ENCODE peak calls at places on chromosomes 6 and 20, in ten cellular contexts. Z is breast epithelium, D is heart right ventricle, M is PC-3, H is kidney, W is upper lobe of left lung, O is stomach, I is SK-N-SH, V is A549, T is sigmoid colon. K is an unnamed sample.

GRCh38 chr6:27280064-27280539 is 32.0 kb downstream of the POM121L2 start:
- DNase-seq in Z (no peak), D (no peak), M (peak; percentile 74), H (no peak), W (no peak), O (no peak), I (peak; percentile 31), V (no peak), T (no peak), K (no peak)

GRCh38 chr6:73704260-73704659 is 8.3 kb downstream of the CD109 start:
- DNase-seq in Z (peak; percentile 26), D (no peak), M (peak; percentile 92), H (no peak), W (no peak), O (no peak), I (no peak), V (peak; percentile 38), T (no peak), K (no peak)

GRCh38 chr6:132937466-132937906 is 123.1 kb downstream of the RPS12 start:
- DNase-seq in Z (peak; percentile 30), D (peak; percentile 12), M (peak; percentile 83), H (no peak), W (no peak), O (peak; percentile 64), I (peak; percentile 43), V (peak; percentile 8), T (no peak), K (no peak)

GRCh38 chr6:13098808-13099570 is 229.3 kb downstream of the TBC1D7 start:
- DNase-seq in Z (no peak), D (no peak), M (no peak), H (no peak), W (no peak), O (no peak), I (no peak), V (no peak), T (no peak), K (no peak)

GRCh38 chr6:143206550-143206949 is 145.9 kb downstream of the AIG1 start:
- DNase-seq in Z (no peak), D (no peak), M (no peak), H (no peak), W (no peak), O (no peak), I (no peak), V (no peak), T (no peak), K (no peak)

GRCh38 chr20:10448270-10449156 is 13.4 kb downstream of the SLX4IP start:
- DNase-seq in Z (no peak), D (no peak), M (no peak), H (no peak), W (no peak), O (no peak), I (no peak), V (no peak), T (no peak), K (no peak)

GRCh38 chr6:38143191-38144154 is 323.9 kb downstream of the ZFAND3 start:
- DNase-seq in Z (no peak), D (no peak), M (no peak), H (no peak), W (no peak), O (no peak), I (peak; percentile 71), V (no peak), T (no peak), K (no peak)

GRCh38 chr6:5108068-5108467 is 22.9 kb downstream of the PPP1R3G start:
- DNase-seq in Z (no peak), D (peak; percentile 57), M (no peak), H (no peak), W (no peak), O (no peak), I (no peak), V (no peak), T (peak; percentile 36), K (no peak)

GRCh38 chr6:100460650-100461204 is 4.0 kb downstream of the SIM1 start:
- DNase-seq in Z (no peak), D (no peak), M (no peak), H (no peak), W (no peak), O (no peak), I (no peak), V (peak; percentile 28), T (no peak), K (no peak)

GRCh38 chr20:50191065-50191565 is 485 bp downstream of the CEBPB start:
- DNase-seq in Z (peak; percentile 49), D (peak; percentile 55), M (peak; percentile 59), H (no peak), W (peak; percentile 96), O (peak; percentile 71), I (no peak), V (no peak), T (no peak), K (peak; percentile 81)

GRCh38 chr6:71471718-71472117 is 183.1 kb downstream of the OGFRL1 start:
- DNase-seq in Z (no peak), D (no peak), M (no peak), H (no peak), W (no peak), O (no peak), I (no peak), V (no peak), T (no peak), K (no peak)

GRCh38 chr6:140062042-140063041 is 687.9 kb upstream of the CITED2 start:
- DNase-seq in Z (peak; percentile 62), D (peak; percentile 50), M (peak; percentile 66), H (peak; percentile 71), W (no peak), O (peak; percentile 26), I (peak; percentile 10), V (peak; percentile 1), T (peak; percentile 85), K (peak; percentile 51)

GRCh38 chr6:79152269-79152737 is 74.2 kb upstream of the PHIP start:
- DNase-seq in Z (no peak), D (no peak), M (peak; percentile 8), H (no peak), W (no peak), O (no peak), I (no peak), V (no peak), T (no peak), K (no peak)

GRCh38 chr6:50116390-50116789 is 66.7 kb upstream of the DEFB112 start:
- DNase-seq in Z (no peak), D (no peak), M (no peak), H (no peak), W (no peak), O (no peak), I (peak; percentile 5), V (no peak), T (no peak), K (no peak)

GRCh38 chr6:124535746-124536145 is 426.5 kb upstream of the RNF217 start:
- DNase-seq in Z (no peak), D (no peak), M (peak; percentile 3), H (no peak), W (peak; percentile 13), O (no peak), I (no peak), V (peak; percentile 1), T (no peak), K (no peak)

GRCh38 chr6:132569170-132569569 is 952 bp upstream of the TAAR6 start:
- DNase-seq in Z (no peak), D (no peak), M (no peak), H (no peak), W (no peak), O (no peak), I (no peak), V (no peak), T (no peak), K (no peak)

GRCh38 chr6:11218827-11219826 is 13.3 kb downstream of the NEDD9 start:
- DNase-seq in Z (peak; percentile 65), D (peak; percentile 90), M (peak; percentile 82), H (no peak), W (no peak), O (no peak), I (no peak), V (peak; percentile 50), T (peak; percentile 80), K (no peak)
- H3K4me1 ChIP-seq in Z (no peaks in the 10 kb centered on the region), D (peaks cover 98% of the 10 kb centered on the region), M (peaks cover 35% of the 10 kb centered on the region), H (peaks cover 68% of the 10 kb centered on the region), W (peaks cover 99% of the 10 kb centered on the region), O (peaks cover 60% of the 10 kb centered on the region), I (peaks cover 39% of the 10 kb centered on the region), V (peaks cover 100% of the 10 kb centered on the region), T (peaks cover 54% of the 10 kb centered on the region), K (peaks cover 28% of the 10 kb centered on the region)

GRCh38 chr6:30836957-30837356 is 47.4 kb upstream of the DDR1 start:
- DNase-seq in Z (no peak), D (no peak), M (no peak), H (no peak), W (no peak), O (no peak), I (no peak), V (no peak), T (no peak), K (no peak)
- H3K27ac ChIP-seq in Z (no peak overlapping the region), D (no peak overlapping the region), M (no peak overlapping the region), H (no peak overlapping the region), W (no peak overlapping the region), O (peak overlapping the region; percentile 25), I (no peak overlapping the region), V (no peak overlapping the region), T (no peak overlapping the region), K (no peak overlapping the region)

DNA sequence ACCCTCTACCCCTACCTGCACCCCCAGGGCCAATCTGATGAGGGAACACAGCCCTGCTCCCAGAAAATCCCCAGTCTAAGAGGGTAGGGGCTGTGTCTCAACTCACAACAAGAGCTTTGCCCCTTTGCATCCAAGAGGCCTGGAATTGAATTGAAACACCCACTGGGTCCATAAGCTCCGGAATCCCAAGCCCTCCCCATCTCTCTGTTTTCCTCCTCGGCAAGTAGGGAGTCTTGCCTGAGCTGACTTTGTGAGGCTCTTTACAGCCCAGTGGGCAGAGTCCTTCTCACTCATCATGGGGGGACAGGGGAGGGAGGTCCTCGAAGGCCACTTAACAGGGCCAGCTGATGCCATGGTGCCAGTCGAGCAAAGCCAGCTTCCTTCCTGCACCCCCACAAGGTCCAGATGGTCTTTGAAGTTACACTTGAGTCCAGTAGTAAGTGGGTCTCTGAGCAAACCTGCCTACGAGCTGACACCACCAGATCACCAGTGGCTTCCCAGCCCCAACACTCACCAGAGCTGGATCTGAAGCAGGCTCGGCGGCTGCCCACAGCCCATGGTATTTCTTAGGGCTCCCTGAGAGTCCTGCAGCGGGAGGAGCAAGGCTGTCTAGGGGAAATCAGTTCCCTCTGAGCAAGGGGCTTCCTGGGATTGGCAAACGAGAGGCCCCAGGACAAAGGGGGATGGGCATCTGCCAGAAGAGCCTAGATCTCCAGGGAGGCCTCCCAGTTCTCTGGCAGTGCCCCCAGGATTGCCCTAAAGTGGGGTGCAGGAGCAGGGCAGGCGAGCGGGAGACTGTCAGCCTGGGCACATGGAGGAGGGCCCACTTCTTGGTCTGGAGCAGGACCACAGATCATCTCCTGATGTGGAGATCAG is 144.5 kb downstream of the VEGFA start:
- DNase-seq in Z (no peak), D (no peak), M (no peak), H (peak; percentile 59), W (no peak), O (no peak), I (no peak), V (no peak), T (no peak), K (peak; percentile 57)
- H3K4me1 ChIP-seq in Z (no peaks in the 10 kb centered on the region), D (peaks cover 30% of the 10 kb centered on the region), M (no peaks in the 10 kb centered on the region), H (peaks cover 50% of the 10 kb centered on the region), W (peaks cover 12% of the 10 kb centered on the region), O (peaks cover 57% of the 10 kb centered on the region), I (peaks cover 29% of the 10 kb centered on the region), V (peaks cover 68% of the 10 kb centered on the region), T (no peaks in the 10 kb centered on the region), K (peaks cover 10% of the 10 kb centered on the region)

DNA sequence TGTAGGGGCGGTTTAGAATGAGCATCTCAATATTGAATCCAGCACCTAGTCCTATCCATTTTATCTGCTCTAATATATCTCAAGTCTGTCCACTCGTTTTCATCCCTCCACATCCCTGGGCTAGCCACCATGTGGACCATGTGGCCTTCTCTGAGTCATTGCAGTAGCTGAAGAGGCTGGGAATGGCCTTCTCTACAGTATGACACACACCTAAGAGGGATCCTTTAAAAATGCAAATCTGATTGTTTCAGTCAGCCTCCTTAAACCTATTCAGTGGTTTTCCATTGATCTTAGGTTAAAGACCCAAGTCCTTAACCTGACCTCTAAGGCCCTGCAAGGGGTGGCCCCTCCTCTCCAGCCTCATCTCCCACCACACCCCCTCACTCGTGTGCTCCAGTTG is 9.4 kb downstream of the RING1 start:
- DNase-seq in Z (no peak), D (no peak), M (no peak), H (no peak), W (no peak), O (no peak), I (no peak), V (no peak), T (peak; percentile 38), K (no peak)
- H3K27ac ChIP-seq in Z (no peak overlapping the region), D (no peak overlapping the region), M (no peak overlapping the region), H (no peak overlapping the region), W (no peak overlapping the region), O (no peak overlapping the region), I (no peak overlapping the region), V (no peak overlapping the region), T (no peak overlapping the region), K (no peak overlapping the region)

K was measured in psoas muscle.